ENCODE peak calls at places on chromosomes 11 and 22, in eight cellular contexts. E is SK-N-SH, U is stomach, O is transverse colon, R is K562, D is GM12878, H is H1, Z is HepG2. G is an unnamed sample.

GRCh38 chr11:94169930-94170329 is 41.3 kb downstream of the PANX1 start:
- DNase-seq in E (no peak), U (no peak), O (no peak), R (no peak), D (no peak), H (no peak), Z (no peak), G (no peak)

GRCh38 chr11:121341609-121342008 is 49.0 kb downstream of the SC5D start:
- DNase-seq in E (no peak), U (no peak), O (peak), R (no peak), D (no peak), H (no peak), Z (no peak), G (no peak)

GRCh38 chr22:17199131-17199731 is 20.0 kb downstream of the ADA2 start:
- DNase-seq in E (peak), U (no peak), O (no peak), R (no peak), D (no peak), H (peak), Z (no peak), G (no peak)

GRCh38 chr11:66878554-66878953 is 21.7 kb downstream of the LRFN4 start:
- DNase-seq in E (peak), U (no peak), O (no peak), R (no peak), D (no peak), H (no peak), Z (no peak), G (no peak)

GRCh38 chr11:69801513-69802335 is 17.5 kb downstream of the FGF3 start:
- DNase-seq in E (peak), U (peak), O (no peak), R (peak), D (no peak), H (peak), Z (peak), G (no peak)

GRCh38 chr11:106378513-106379179 is 301.2 kb downstream of the AASDHPPT start:
- DNase-seq in E (no peak), U (no peak), O (no peak), R (no peak), D (no peak), H (no peak), Z (no peak), G (no peak)

GRCh38 chr11:110531056-110531756 is 101.5 kb downstream of the FDX1 start:
- DNase-seq in E (no peak), U (no peak), O (no peak), R (no peak), D (no peak), H (no peak), Z (no peak), G (no peak)

GRCh38 chr11:10805741-10806140 is 3.0 kb downstream of the EIF4G2 start:
- DNase-seq in E (no peak), U (no peak), O (no peak), R (no peak), D (no peak), H (no peak), Z (no peak), G (no peak)

GRCh38 chr11:12075822-12076821 is 34.3 kb upstream of the MICAL2 start:
- DNase-seq in E (no peak), U (no peak), O (peak), R (no peak), D (no peak), H (no peak), Z (no peak), G (peak)

GRCh38 chr11:134452026-134452848 is 40.2 kb upstream of the B3GAT1 start:
- DNase-seq in E (no peak), U (no peak), O (no peak), R (no peak), D (no peak), H (no peak), Z (no peak), G (peak)

GRCh38 chr22:22037229-22037628 is 54.6 kb upstream of the TOP3B start:
- DNase-seq in E (no peak), U (no peak), O (no peak), R (no peak), D (no peak), H (no peak), Z (no peak), G (no peak)

GRCh38 chr11:129359748-129360147 is 15.9 kb upstream of the BARX2 start:
- DNase-seq in E (no peak), U (no peak), O (no peak), R (no peak), D (no peak), H (no peak), Z (no peak), G (no peak)

GRCh38 chr11:13216019-13217006 is 61.3 kb upstream of the BMAL1 start:
- DNase-seq in E (no peak), U (no peak), O (no peak), R (no peak), D (no peak), H (peak), Z (peak), G (no peak)

GRCh38 chr11:57616595-57616994 is 19.1 kb downstream of the SERPING1 start:
- DNase-seq in E (no peak), U (no peak), O (no peak), R (no peak), D (no peak), H (no peak), Z (no peak), G (no peak)

GRCh38 chr22:22666307-22667091 is 22.1 kb downstream of the GGTLC2 start:
- DNase-seq in E (no peak), U (peak), O (peak), R (peak), D (no peak), H (peak), Z (peak), G (no peak)

GRCh38 chr11:15073361-15074205 is at the start of gene CALCB:
- DNase-seq in E (peak), U (no peak), O (no peak), R (no peak), D (no peak), H (peak), Z (no peak), G (no peak)

GRCh38 chr11:70243912-70244652 is 26.4 kb upstream of the PPFIA1 start:
- DNase-seq in E (no peak), U (no peak), O (no peak), R (no peak), D (no peak), H (no peak), Z (no peak), G (no peak)

GRCh38 chr11:17846852-17847453 is 112.4 kb downstream of the KCNC1 start:
- DNase-seq in E (no peak), U (no peak), O (no peak), R (no peak), D (no peak), H (no peak), Z (no peak), G (no peak)

GRCh38 chr11:19953909-19954308 is 206.4 kb downstream of the DBX1 start:
- DNase-seq in E (no peak), U (no peak), O (no peak), R (no peak), D (no peak), H (no peak), Z (peak), G (no peak)

GRCh38 chr22:25698986-25699385 is 43.0 kb upstream of the MYO18B start:
- DNase-seq in E (no peak), U (no peak), O (no peak), R (no peak), D (no peak), H (no peak), Z (no peak), G (no peak)

GRCh38 chr11:67640021-67640757 is 626 bp upstream of the TBX10 start:
- DNase-seq in E (peak), U (peak), O (peak), R (peak), D (no peak), H (peak), Z (peak), G (peak)

GRCh38 chr22:42701694-42702093 is 19.0 kb downstream of the A4GALT start:
- DNase-seq in E (no peak), U (no peak), O (no peak), R (no peak), D (no peak), H (no peak), Z (no peak), G (no peak)

GRCh38 chr22:42700901-42701300 is 19.8 kb downstream of the A4GALT start:
- DNase-seq in E (no peak), U (no peak), O (no peak), R (no peak), D (no peak), H (no peak), Z (no peak), G (no peak)

GRCh38 chr22:42699281-42699681 is 21.4 kb downstream of the A4GALT start:
- DNase-seq in E (no peak), U (no peak), O (no peak), R (no peak), D (no peak), H (no peak), Z (no peak), G (no peak)

GRCh38 chr22:42700355-42700754 is 20.3 kb downstream of the A4GALT start:
- DNase-seq in E (no peak), U (no peak), O (no peak), R (no peak), D (no peak), H (no peak), Z (no peak), G (no peak)

GRCh38 chr22:42699953-42700352 is 20.7 kb downstream of the A4GALT start:
- DNase-seq in E (no peak), U (no peak), O (no peak), R (no peak), D (no peak), H (no peak), Z (no peak), G (no peak)
- H3K27ac ChIP-seq in E (no peak), U (no peak), O (peak), R (no peak), D (no peak), H (no peak), Z (no peak), G (peak)

GRCh38 chr22:30043181-30043580 is 37.1 kb upstream of the HORMAD2 start:
- DNase-seq in E (no peak), U (no peak), O (no peak), R (no peak), D (no peak), H (no peak), Z (no peak), G (no peak)

GRCh38 chr22:30041475-30041874 is 38.8 kb upstream of the HORMAD2 start:
- DNase-seq in E (no peak), U (no peak), O (no peak), R (no peak), D (no peak), H (no peak), Z (no peak), G (no peak)

GRCh38 chr22:30038219-30038618 is 42.0 kb upstream of the HORMAD2 start:
- DNase-seq in E (no peak), U (peak), O (no peak), R (no peak), D (no peak), H (no peak), Z (no peak), G (no peak)

GRCh38 chr22:30041881-30042280 is 38.4 kb upstream of the HORMAD2 start:
- DNase-seq in E (no peak), U (no peak), O (no peak), R (no peak), D (no peak), H (no peak), Z (no peak), G (peak)

GRCh38 chr22:30040499-30041055 is 39.7 kb upstream of the HORMAD2 start:
- DNase-seq in E (no peak), U (no peak), O (no peak), R (no peak), D (no peak), H (no peak), Z (no peak), G (peak)
- TF ChIP-seq POLR2AphosphoS5 in E (no peak), U (no peak), O (no peak), R (no peak), D (no peak), H (no peak), Z (no peak), G (no peak)

DNA sequence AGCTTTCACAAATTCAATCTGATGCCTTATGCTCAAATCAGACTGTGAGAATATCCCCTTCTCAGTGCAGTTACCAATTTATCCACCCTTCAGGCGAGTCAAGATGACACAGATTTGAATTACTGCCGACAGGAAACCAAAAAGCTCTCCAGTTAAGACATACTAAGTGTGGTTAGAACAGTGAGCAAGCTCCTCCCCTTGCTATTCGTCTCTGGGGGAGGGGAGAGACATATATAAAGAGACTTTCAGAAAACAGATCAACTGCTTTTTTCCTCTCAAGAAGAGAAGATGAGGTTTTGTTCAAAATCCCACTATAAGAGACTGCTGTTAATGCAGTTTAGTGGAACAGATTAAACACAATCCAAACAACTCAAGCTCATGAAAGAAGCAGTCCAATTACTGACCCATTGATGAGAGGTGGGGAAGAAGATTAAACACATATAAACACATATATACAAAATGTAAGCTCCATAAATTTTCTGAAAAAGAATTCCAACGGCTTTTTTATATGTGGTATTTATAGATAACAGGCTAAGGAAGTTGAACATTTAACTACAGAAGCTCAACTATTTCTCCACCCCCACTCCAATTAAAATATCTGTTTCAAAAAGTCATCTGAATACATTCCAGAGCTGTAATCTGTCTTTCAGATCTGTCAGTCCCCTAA is 102.7 kb downstream of the MRTFA start:
- DNase-seq in E (no peak), U (no peak), O (peak), R (peak), D (peak), H (no peak), Z (no peak), G (no peak)
- TF ChIP-seq EP300 in E (no peak), U (no peak), O (no peak), R (peak), D (no peak), H (no peak), Z (no peak), G (no peak)

GRCh38 chr22:45516923-45517675 is 14.4 kb downstream of the FBLN1 start:
- DNase-seq in E (no peak), U (no peak), O (no peak), R (no peak), D (no peak), H (no peak), Z (no peak), G (no peak)

GRCh38 chr22:45521178-45521577 is 18.5 kb downstream of the FBLN1 start:
- DNase-seq in E (no peak), U (no peak), O (no peak), R (no peak), D (no peak), H (no peak), Z (peak), G (no peak)

GRCh38 chr22:45516163-45516562 is 13.5 kb downstream of the FBLN1 start:
- DNase-seq in E (peak), U (no peak), O (no peak), R (no peak), D (no peak), H (no peak), Z (no peak), G (no peak)

GRCh38 chr22:45515678-45516077 is 13.0 kb downstream of the FBLN1 start:
- DNase-seq in E (no peak), U (no peak), O (no peak), R (no peak), D (no peak), H (no peak), Z (no peak), G (no peak)

DNA sequence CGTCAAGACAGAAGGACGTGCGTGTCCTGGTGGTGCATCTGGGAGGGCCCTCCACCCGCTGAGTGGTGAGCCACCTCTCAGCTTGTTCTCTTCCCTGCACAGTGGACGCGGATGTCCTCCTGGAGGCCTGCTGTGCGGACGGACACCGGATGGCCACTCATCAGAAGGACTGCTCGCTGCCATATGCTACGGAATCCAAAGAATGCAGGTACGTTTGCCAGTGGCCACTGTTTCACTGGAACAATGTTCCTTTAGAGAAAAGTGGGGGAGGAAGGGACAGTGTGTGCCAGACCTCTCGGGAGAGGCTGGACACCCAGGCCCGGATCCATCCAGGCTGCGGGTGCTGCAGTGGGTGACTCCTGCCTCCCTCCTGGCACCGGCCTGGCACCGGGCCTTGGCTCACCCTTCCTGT is 15.9 kb downstream of the FBLN1 start:
- DNase-seq in E (no peak), U (no peak), O (no peak), R (no peak), D (no peak), H (no peak), Z (peak), G (no peak)
- H3K27ac ChIP-seq in E (no peak), U (no peak), O (no peak), R (no peak), D (no peak), H (no peak), Z (no peak), G (no peak)

G was measured in sigmoid colon.